ENCODE peak calls at places on chromosomes 1 and 21, in six cellular contexts. K is heart right ventricle, P is Peyer's patch, S is WTC11, T is mesothelial cell of epicardium, D is A549. I is an unnamed sample.

GRCh38 chr1:29361686-29362085 is 125.4 kb downstream of the PTPRU start:
- DNase-seq in K (no peak), P (no peak), S (no peak), T (no peak), D (no peak), I (no peak)

GRCh38 chr1:200634449-200635122 is 14.0 kb upstream of the KIF14 start:
- DNase-seq in K (no peak), P (no peak), S (no peak), T (no peak), D (no peak), I (no peak)

GRCh38 chr1:200415693-200416593 is 6.1 kb upstream of the ZNF281 start:
- DNase-seq in K (peak), P (peak), S (no peak), T (no peak), D (peak), I (no peak)

GRCh38 chr21:27321791-27322190 is 354.9 kb upstream of the ADAMTS5 start:
- DNase-seq in K (no peak), P (no peak), S (no peak), T (no peak), D (no peak), I (no peak)

GRCh38 chr1:41622402-41622801 is 137.9 kb upstream of the EDN2 start:
- DNase-seq in K (no peak), P (no peak), S (no peak), T (no peak), D (no peak), I (peak)

GRCh38 chr1:161082996-161083742 is 6.2 kb downstream of the NECTIN4 start:
- DNase-seq in K (no peak), P (peak), S (no peak), T (no peak), D (peak), I (no peak)

GRCh38 chr1:115717541-115717940 is 51.0 kb downstream of the CASQ2 start:
- DNase-seq in K (peak), P (peak), S (peak), T (no peak), D (no peak), I (peak)

GRCh38 chr21:31526040-31526439 is 133.5 kb upstream of the SOD1 start:
- DNase-seq in K (no peak), P (no peak), S (no peak), T (no peak), D (peak), I (no peak)

GRCh38 chr21:31278511-31279155 is 65.4 kb downstream of the TIAM1 start:
- DNase-seq in K (no peak), P (no peak), S (no peak), T (no peak), D (no peak), I (peak)

GRCh38 chr1:95309031-95309459 is 75.0 kb downstream of the RWDD3 start:
- DNase-seq in K (peak), P (no peak), S (peak), T (no peak), D (peak), I (peak)

GRCh38 chr21:44696572-44696971 is 400 bp upstream of the KRTAP10-12 start:
- DNase-seq in K (no peak), P (no peak), S (no peak), T (no peak), D (no peak), I (no peak)

GRCh38 chr1:226467443-226467842 is 59.5 kb upstream of the PARP1 start:
- DNase-seq in K (no peak), P (no peak), S (no peak), T (no peak), D (no peak), I (no peak)

GRCh38 chr1:209207701-209208286 is 375.7 kb upstream of the CAMK1G start:
- DNase-seq in K (peak), P (peak), S (peak), T (peak), D (peak), I (peak)

GRCh38 chr1:54987830-54988705 is 7.6 kb downstream of the TMEM61 start:
- DNase-seq in K (no peak), P (no peak), S (no peak), T (no peak), D (no peak), I (peak)

GRCh38 chr21:44730028-44730395 is 18.6 kb upstream of the TSPEAR start:
- DNase-seq in K (no peak), P (no peak), S (no peak), T (no peak), D (no peak), I (no peak)

GRCh38 chr1:93061895-93062792 is 16.9 kb upstream of the MTF2 start:
- DNase-seq in K (no peak), P (peak), S (peak), T (no peak), D (no peak), I (peak)
- TF ChIP-seq CTCF in K (peak), P (peak), S (no peak), T (peak), D (peak), I (peak)

DNA sequence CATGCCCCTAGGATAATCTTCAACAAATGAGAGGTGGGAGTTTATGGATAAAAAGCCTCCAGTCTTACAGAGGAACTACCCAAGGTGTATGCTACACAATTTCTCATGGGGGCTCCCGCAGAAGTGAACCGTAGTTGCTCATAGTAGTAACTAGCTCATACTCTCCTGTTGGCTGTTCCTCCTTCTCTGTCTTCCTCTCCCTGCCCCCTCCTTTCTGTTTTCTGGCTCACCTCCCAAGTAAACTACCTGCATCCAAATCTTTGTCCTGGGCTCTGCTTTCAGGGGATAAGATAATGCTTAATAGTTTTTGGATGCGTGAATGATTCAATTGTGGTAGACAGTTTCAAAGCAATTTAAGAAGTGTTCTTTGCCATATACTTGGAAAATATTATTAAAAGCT is 90.1 kb upstream of the ROR1 start:
- DNase-seq in K (no peak), P (no peak), S (no peak), T (no peak), D (no peak), I (no peak)
- TF ChIP-seq CTCF in K (no peak), P (no peak), S (no peak), T (no peak), D (no peak), I (no peak)

GRCh38 chr1:53137729-53138128 is 4.7 kb downstream of the SLC1A7 start:
- DNase-seq in K (no peak), P (peak), S (no peak), T (no peak), D (no peak), I (no peak)
- TF ChIP-seq CTCF in K (no peak), P (no peak), S (no peak), T (no peak), D (no peak), I (no peak)

GRCh38 chr1:64240209-64240608 is 36.8 kb downstream of the UBE2U start:
- DNase-seq in K (no peak), P (no peak), S (no peak), T (no peak), D (no peak), I (peak)
- TF ChIP-seq CTCF in K (no peak), P (no peak), S (no peak), T (no peak), D (no peak), I (peak)

GRCh38 chr21:32690085-32690484 is 37.7 kb downstream of the SYNJ1 start:
- DNase-seq in K (no peak), P (no peak), S (no peak), T (no peak), D (no peak), I (no peak)

GRCh38 chr21:32682696-32683474 is 44.9 kb downstream of the SYNJ1 start:
- DNase-seq in K (no peak), P (no peak), S (no peak), T (no peak), D (no peak), I (no peak)

GRCh38 chr21:32693581-32693980 is 34.2 kb downstream of the SYNJ1 start:
- DNase-seq in K (no peak), P (no peak), S (no peak), T (no peak), D (no peak), I (no peak)

GRCh38 chr21:32687946-32688345 is 39.9 kb downstream of the SYNJ1 start:
- DNase-seq in K (no peak), P (no peak), S (no peak), T (no peak), D (no peak), I (no peak)
- TF ChIP-seq CTCF in K (peak), P (no peak), S (no peak), T (no peak), D (no peak), I (no peak)

GRCh38 chr1:31514117-31514516 is 62.2 kb upstream of the TINAGL1 start:
- DNase-seq in K (no peak), P (no peak), S (no peak), T (no peak), D (no peak), I (no peak)
- TF ChIP-seq CTCF in K (no peak), P (no peak), S (no peak), T (no peak), D (no peak), I (no peak)

DNA sequence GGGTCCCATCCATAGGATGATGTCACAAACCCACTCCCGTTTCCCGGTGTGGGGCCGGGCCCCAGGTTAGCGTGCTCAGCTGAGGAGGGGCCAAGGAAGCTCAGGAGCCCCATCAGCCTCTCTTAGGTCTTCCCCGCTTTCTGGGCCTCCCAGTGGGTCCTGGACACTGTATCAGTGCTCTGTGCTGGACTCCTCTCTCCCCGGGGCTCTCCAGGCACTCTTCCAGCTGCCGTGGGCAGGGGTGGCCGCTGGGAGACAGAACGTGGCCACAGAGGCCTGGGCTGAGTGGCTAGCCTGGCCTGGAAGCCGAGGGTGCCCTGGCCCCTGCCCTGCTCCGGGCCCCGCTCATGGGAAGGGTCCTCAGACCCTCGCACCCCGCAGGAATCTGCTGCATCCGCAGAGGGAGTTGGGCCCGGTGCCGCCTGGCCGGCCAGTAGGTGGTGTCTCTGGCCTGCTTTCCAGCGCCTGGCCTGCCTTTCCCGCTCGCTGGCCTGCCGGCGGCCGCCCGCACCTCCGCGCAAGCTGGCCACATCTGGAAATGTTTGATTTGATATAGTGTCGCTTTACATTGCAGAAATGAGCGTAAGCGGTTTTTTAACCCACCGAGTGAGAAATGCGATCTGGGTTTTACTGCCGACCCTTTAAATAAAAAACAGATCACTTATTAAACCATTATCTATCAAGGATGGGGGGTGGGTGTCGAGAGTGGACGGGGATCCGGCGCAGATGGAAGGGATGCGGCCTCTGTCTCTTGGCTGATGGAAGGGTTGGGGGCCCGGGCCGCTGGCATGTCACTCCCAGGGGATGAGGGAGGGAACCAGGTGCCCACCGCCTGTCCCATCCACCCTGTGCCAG is 74.4 kb upstream of the TTC34 start:
- DNase-seq in K (no peak), P (no peak), S (peak), T (no peak), D (peak), I (no peak)
- TF ChIP-seq CTCF in K (peak), P (no peak), S (no peak), T (no peak), D (peak), I (no peak)

DNA sequence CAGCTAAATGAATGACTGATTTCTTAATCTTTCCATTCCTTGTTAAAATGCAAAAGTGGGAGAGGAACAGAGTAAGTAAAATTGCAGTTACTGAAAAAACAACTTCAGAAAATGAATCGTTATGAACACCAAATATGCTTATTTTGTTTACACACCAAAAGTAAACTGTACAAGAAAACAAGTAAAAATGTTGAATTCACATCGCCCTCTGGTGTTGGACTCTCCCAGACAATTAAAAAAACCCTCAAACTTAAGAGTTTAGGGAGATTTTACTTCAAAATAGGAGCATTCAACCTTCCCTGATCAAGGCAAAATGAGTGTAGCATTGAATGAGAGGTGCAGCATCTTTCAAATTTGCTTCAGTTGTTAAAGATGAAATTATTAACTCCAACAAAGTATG is 19.4 kb upstream of the ESRRG start:
- DNase-seq in K (no peak), P (no peak), S (no peak), T (no peak), D (no peak), I (no peak)
- TF ChIP-seq CTCF in K (peak), P (no peak), S (no peak), T (peak), D (peak), I (peak)